ENCODE peak calls at places on chromosomes 11 and 22, in eight cellular contexts. One of them, this sample, is unnamed.
A peak's percentile ranks its signal among the peaks of the same experiment; 100 is the strongest.

GRCh38 chr11:125494033-125494364 is 2.1 kb downstream of the FEZ1 start:
- DNase-seq in endothelial cell: no peak
- DNase-seq in HS-27A: no peak
- DNase-seq in progenitor cell of endocrine pancreas: no peak
- DNase-seq in stimulated activated CD4-positive, alpha-beta T cell treated with anti-CD3 and anti-CD28 coated beads, Interleukin-1b, Interleukin-23, amount 100 ng/mL, for 4 hours: no peak
- DNase-seq in ovary: no peak
- DNase-seq in NCI-H82: no peak
- DNase-seq in AG09319: no peak
- DNase-seq in this sample: no peak

GRCh38 chr11:120137611-120138521 is at the start of gene TRIM29:
- DNase-seq in ovary: no peak
- DNase-seq in AG09319: no peak
- DNase-seq in HS-27A: no peak
- DNase-seq in endothelial cell: peak; percentile 1
- DNase-seq in progenitor cell of endocrine pancreas: no peak
- DNase-seq in stimulated activated CD4-positive, alpha-beta T cell treated with anti-CD3 and anti-CD28 coated beads, Interleukin-1b, Interleukin-23, amount 100 ng/mL, for 4 hours: no peak
- DNase-seq in NCI-H82: no peak
- DNase-seq in this sample: no peak

GRCh38 chr11:60935676-60936442 is 11.6 kb downstream of the TMEM132A start:
- DNase-seq in AG09319: no peak
- DNase-seq in NCI-H82: no peak
- DNase-seq in endothelial cell: no peak
- DNase-seq in progenitor cell of endocrine pancreas: no peak
- DNase-seq in ovary: peak; percentile 19
- DNase-seq in stimulated activated CD4-positive, alpha-beta T cell treated with anti-CD3 and anti-CD28 coated beads, Interleukin-1b, Interleukin-23, amount 100 ng/mL, for 4 hours: no peak
- DNase-seq in HS-27A: no peak
- DNase-seq in this sample: no peak

GRCh38 chr22:38246046-38246658 is 26.7 kb downstream of the TMEM184B start:
- DNase-seq in HS-27A: no peak
- DNase-seq in stimulated activated CD4-positive, alpha-beta T cell treated with anti-CD3 and anti-CD28 coated beads, Interleukin-1b, Interleukin-23, amount 100 ng/mL, for 4 hours: no peak
- DNase-seq in NCI-H82: no peak
- DNase-seq in AG09319: no peak
- DNase-seq in progenitor cell of endocrine pancreas: no peak
- DNase-seq in ovary: no peak
- DNase-seq in endothelial cell: no peak
- DNase-seq in this sample: no peak

GRCh38 chr11:96015911-96016565 is 92.1 kb upstream of the MTMR2 start:
- DNase-seq in HS-27A: no peak
- DNase-seq in NCI-H82: peak; percentile 89
- DNase-seq in endothelial cell: no peak
- DNase-seq in stimulated activated CD4-positive, alpha-beta T cell treated with anti-CD3 and anti-CD28 coated beads, Interleukin-1b, Interleukin-23, amount 100 ng/mL, for 4 hours: no peak
- DNase-seq in progenitor cell of endocrine pancreas: no peak
- DNase-seq in AG09319: no peak
- DNase-seq in ovary: no peak
- DNase-seq in this sample: no peak

GRCh38 chr11:5536482-5536881 is 11.9 kb downstream of the OR52H1 start:
- DNase-seq in AG09319: no peak
- DNase-seq in progenitor cell of endocrine pancreas: no peak
- DNase-seq in ovary: no peak
- DNase-seq in HS-27A: no peak
- DNase-seq in endothelial cell: no peak
- DNase-seq in NCI-H82: no peak
- DNase-seq in stimulated activated CD4-positive, alpha-beta T cell treated with anti-CD3 and anti-CD28 coated beads, Interleukin-1b, Interleukin-23, amount 100 ng/mL, for 4 hours: no peak
- DNase-seq in this sample: no peak

GRCh38 chr11:6387811-6388599 is 2.3 kb upstream of the SMPD1 start:
- DNase-seq in ovary: no peak
- DNase-seq in NCI-H82: no peak
- DNase-seq in progenitor cell of endocrine pancreas: no peak
- DNase-seq in HS-27A: no peak
- DNase-seq in endothelial cell: no peak
- DNase-seq in AG09319: peak; percentile 15
- DNase-seq in stimulated activated CD4-positive, alpha-beta T cell treated with anti-CD3 and anti-CD28 coated beads, Interleukin-1b, Interleukin-23, amount 100 ng/mL, for 4 hours: no peak
- DNase-seq in this sample: no peak

GRCh38 chr22:27113211-27114030 is 456.0 kb downstream of the MIAT start:
- DNase-seq in ovary: no peak
- DNase-seq in progenitor cell of endocrine pancreas: no peak
- DNase-seq in HS-27A: peak; percentile 95
- DNase-seq in NCI-H82: no peak
- DNase-seq in endothelial cell: no peak
- DNase-seq in stimulated activated CD4-positive, alpha-beta T cell treated with anti-CD3 and anti-CD28 coated beads, Interleukin-1b, Interleukin-23, amount 100 ng/mL, for 4 hours: no peak
- DNase-seq in AG09319: peak; percentile 69
- DNase-seq in this sample: no peak

GRCh38 chr11:126920833-126921232 is 79.7 kb downstream of the KIRREL3 start:
- DNase-seq in endothelial cell: no peak
- DNase-seq in progenitor cell of endocrine pancreas: no peak
- DNase-seq in HS-27A: no peak
- DNase-seq in stimulated activated CD4-positive, alpha-beta T cell treated with anti-CD3 and anti-CD28 coated beads, Interleukin-1b, Interleukin-23, amount 100 ng/mL, for 4 hours: no peak
- DNase-seq in NCI-H82: no peak
- DNase-seq in AG09319: no peak
- DNase-seq in ovary: no peak
- DNase-seq in this sample: no peak

GRCh38 chr11:114846040-114846791 is 167.9 kb downstream of the NXPE2 start:
- DNase-seq in endothelial cell: no peak
- DNase-seq in HS-27A: no peak
- DNase-seq in AG09319: no peak
- DNase-seq in stimulated activated CD4-positive, alpha-beta T cell treated with anti-CD3 and anti-CD28 coated beads, Interleukin-1b, Interleukin-23, amount 100 ng/mL, for 4 hours: no peak
- DNase-seq in progenitor cell of endocrine pancreas: no peak
- DNase-seq in NCI-H82: peak; percentile 78
- DNase-seq in ovary: no peak
- DNase-seq in this sample: no peak

GRCh38 chr11:85947431-85948272 is 92.5 kb downstream of the CCDC83 start:
- DNase-seq in ovary: no peak
- DNase-seq in endothelial cell: no peak
- DNase-seq in progenitor cell of endocrine pancreas: no peak
- DNase-seq in stimulated activated CD4-positive, alpha-beta T cell treated with anti-CD3 and anti-CD28 coated beads, Interleukin-1b, Interleukin-23, amount 100 ng/mL, for 4 hours: no peak
- DNase-seq in HS-27A: no peak
- DNase-seq in NCI-H82: no peak
- DNase-seq in AG09319: peak; percentile 80
- DNase-seq in this sample: no peak

GRCh38 chr11:5605849-5606248 is 9.4 kb downstream of the TRIM6 start:
- DNase-seq in HS-27A: peak; percentile 57
- DNase-seq in progenitor cell of endocrine pancreas: no peak
- DNase-seq in endothelial cell: no peak
- DNase-seq in AG09319: no peak
- DNase-seq in NCI-H82: no peak
- DNase-seq in stimulated activated CD4-positive, alpha-beta T cell treated with anti-CD3 and anti-CD28 coated beads, Interleukin-1b, Interleukin-23, amount 100 ng/mL, for 4 hours: no peak
- DNase-seq in ovary: no peak
- DNase-seq in this sample: no peak

GRCh38 chr22:45131749-45132148 is 32.0 kb upstream of the NUP50 start:
- DNase-seq in HS-27A: no peak
- DNase-seq in AG09319: no peak
- DNase-seq in NCI-H82: no peak
- DNase-seq in progenitor cell of endocrine pancreas: no peak
- DNase-seq in stimulated activated CD4-positive, alpha-beta T cell treated with anti-CD3 and anti-CD28 coated beads, Interleukin-1b, Interleukin-23, amount 100 ng/mL, for 4 hours: no peak
- DNase-seq in ovary: no peak
- DNase-seq in endothelial cell: no peak
- DNase-seq in this sample: no peak

GRCh38 chr11:44899959-44900358 is 50.7 kb downstream of the TP53I11 start:
- DNase-seq in stimulated activated CD4-positive, alpha-beta T cell treated with anti-CD3 and anti-CD28 coated beads, Interleukin-1b, Interleukin-23, amount 100 ng/mL, for 4 hours: no peak
- DNase-seq in progenitor cell of endocrine pancreas: no peak
- DNase-seq in AG09319: peak; percentile 16
- DNase-seq in ovary: no peak
- DNase-seq in NCI-H82: peak; percentile 77
- DNase-seq in endothelial cell: peak; percentile 42
- DNase-seq in HS-27A: peak; percentile 68
- DNase-seq in this sample: no peak

GRCh38 chr22:30178180-30179126 is 68.1 kb downstream of the LIF start:
- DNase-seq in AG09319: no peak
- DNase-seq in ovary: no peak
- DNase-seq in stimulated activated CD4-positive, alpha-beta T cell treated with anti-CD3 and anti-CD28 coated beads, Interleukin-1b, Interleukin-23, amount 100 ng/mL, for 4 hours: peak; percentile 34
- DNase-seq in NCI-H82: no peak
- DNase-seq in progenitor cell of endocrine pancreas: no peak
- DNase-seq in HS-27A: no peak
- DNase-seq in endothelial cell: no peak
- DNase-seq in this sample: no peak

GRCh38 chr22:40422558-40423245 is 52.3 kb downstream of the SGSM3 start:
- DNase-seq in progenitor cell of endocrine pancreas: no peak
- DNase-seq in ovary: no peak
- DNase-seq in HS-27A: no peak
- DNase-seq in endothelial cell: no peak
- DNase-seq in AG09319: no peak
- DNase-seq in stimulated activated CD4-positive, alpha-beta T cell treated with anti-CD3 and anti-CD28 coated beads, Interleukin-1b, Interleukin-23, amount 100 ng/mL, for 4 hours: no peak
- DNase-seq in NCI-H82: no peak
- DNase-seq in this sample: no peak

GRCh38 chr11:33375688-33376311 is 118.6 kb downstream of the HIPK3 start:
- DNase-seq in HS-27A: no peak
- DNase-seq in endothelial cell: peak; percentile 20
- DNase-seq in NCI-H82: peak; percentile 69
- DNase-seq in ovary: no peak
- DNase-seq in AG09319: no peak
- DNase-seq in stimulated activated CD4-positive, alpha-beta T cell treated with anti-CD3 and anti-CD28 coated beads, Interleukin-1b, Interleukin-23, amount 100 ng/mL, for 4 hours: no peak
- DNase-seq in progenitor cell of endocrine pancreas: peak; percentile 17
- DNase-seq in this sample: no peak

GRCh38 chr11:121721961-121722360 is 269.2 kb upstream of the SORL1-AS1 start:
- DNase-seq in endothelial cell: no peak
- DNase-seq in stimulated activated CD4-positive, alpha-beta T cell treated with anti-CD3 and anti-CD28 coated beads, Interleukin-1b, Interleukin-23, amount 100 ng/mL, for 4 hours: no peak
- DNase-seq in HS-27A: no peak
- DNase-seq in AG09319: no peak
- DNase-seq in progenitor cell of endocrine pancreas: no peak
- DNase-seq in NCI-H82: no peak
- DNase-seq in ovary: no peak
- DNase-seq in this sample: no peak

GRCh38 chr11:82682003-82682751 is 51.5 kb downstream of the FAM181B start:
- DNase-seq in HS-27A: peak; percentile 35
- DNase-seq in endothelial cell: no peak
- DNase-seq in NCI-H82: peak; percentile 76
- DNase-seq in stimulated activated CD4-positive, alpha-beta T cell treated with anti-CD3 and anti-CD28 coated beads, Interleukin-1b, Interleukin-23, amount 100 ng/mL, for 4 hours: no peak
- DNase-seq in AG09319: peak; percentile 52
- DNase-seq in ovary: no peak
- DNase-seq in progenitor cell of endocrine pancreas: no peak
- DNase-seq in this sample: no peak

GRCh38 chr11:102788334-102789035 is 8.1 kb upstream of the MMP10 start:
- DNase-seq in NCI-H82: no peak
- DNase-seq in progenitor cell of endocrine pancreas: no peak
- DNase-seq in AG09319: no peak
- DNase-seq in stimulated activated CD4-positive, alpha-beta T cell treated with anti-CD3 and anti-CD28 coated beads, Interleukin-1b, Interleukin-23, amount 100 ng/mL, for 4 hours: no peak
- DNase-seq in ovary: no peak
- DNase-seq in HS-27A: no peak
- DNase-seq in endothelial cell: no peak
- DNase-seq in this sample: no peak

GRCh38 chr22:40310081-40310770 is 36.1 kb upstream of the ADSL start:
- DNase-seq in HS-27A: peak; percentile 19
- DNase-seq in NCI-H82: no peak
- DNase-seq in ovary: no peak
- DNase-seq in endothelial cell: no peak
- DNase-seq in progenitor cell of endocrine pancreas: no peak
- DNase-seq in AG09319: peak; percentile 78
- DNase-seq in stimulated activated CD4-positive, alpha-beta T cell treated with anti-CD3 and anti-CD28 coated beads, Interleukin-1b, Interleukin-23, amount 100 ng/mL, for 4 hours: no peak
- DNase-seq in this sample: no peak

GRCh38 chr11:64854534-64855502 is 10.4 kb upstream of the CDC42BPG start:
- DNase-seq in ovary: peak; percentile 61
- DNase-seq in stimulated activated CD4-positive, alpha-beta T cell treated with anti-CD3 and anti-CD28 coated beads, Interleukin-1b, Interleukin-23, amount 100 ng/mL, for 4 hours: no peak
- DNase-seq in progenitor cell of endocrine pancreas: no peak
- DNase-seq in AG09319: peak; percentile 77
- DNase-seq in NCI-H82: no peak
- DNase-seq in endothelial cell: no peak
- DNase-seq in HS-27A: peak; percentile 97
- DNase-seq in this sample: no peak

GRCh38 chr22:17970205-17970708 is 54.1 kb downstream of the MICAL3 start:
- DNase-seq in AG09319: no peak
- DNase-seq in progenitor cell of endocrine pancreas: no peak
- DNase-seq in endothelial cell: no peak
- DNase-seq in HS-27A: no peak
- DNase-seq in ovary: no peak
- DNase-seq in NCI-H82: peak; percentile 66
- DNase-seq in stimulated activated CD4-positive, alpha-beta T cell treated with anti-CD3 and anti-CD28 coated beads, Interleukin-1b, Interleukin-23, amount 100 ng/mL, for 4 hours: no peak
- DNase-seq in this sample: no peak

GRCh38 chr22:18078329-18079041 is 695 bp downstream of the PEX26 start:
- DNase-seq in progenitor cell of endocrine pancreas: peak; percentile 15
- DNase-seq in stimulated activated CD4-positive, alpha-beta T cell treated with anti-CD3 and anti-CD28 coated beads, Interleukin-1b, Interleukin-23, amount 100 ng/mL, for 4 hours: peak; percentile 28
- DNase-seq in endothelial cell: peak; percentile 51
- DNase-seq in ovary: peak; percentile 53
- DNase-seq in HS-27A: no peak
- DNase-seq in NCI-H82: peak; percentile 30
- DNase-seq in AG09319: no peak
- DNase-seq in this sample: peak; percentile 27

GRCh38 chr22:22001664-22002525 is 19.3 kb upstream of the TOP3B start:
- DNase-seq in ovary: no peak
- DNase-seq in HS-27A: no peak
- DNase-seq in NCI-H82: no peak
- DNase-seq in endothelial cell: no peak
- DNase-seq in stimulated activated CD4-positive, alpha-beta T cell treated with anti-CD3 and anti-CD28 coated beads, Interleukin-1b, Interleukin-23, amount 100 ng/mL, for 4 hours: no peak
- DNase-seq in progenitor cell of endocrine pancreas: no peak
- DNase-seq in AG09319: no peak
- DNase-seq in this sample: no peak

GRCh38 chr11:10490032-10490397 is 35.0 kb downstream of the AMPD3 start:
- DNase-seq in stimulated activated CD4-positive, alpha-beta T cell treated with anti-CD3 and anti-CD28 coated beads, Interleukin-1b, Interleukin-23, amount 100 ng/mL, for 4 hours: no peak
- DNase-seq in NCI-H82: no peak
- DNase-seq in ovary: no peak
- DNase-seq in progenitor cell of endocrine pancreas: no peak
- DNase-seq in AG09319: no peak
- DNase-seq in HS-27A: no peak
- DNase-seq in endothelial cell: no peak
- DNase-seq in this sample: no peak

GRCh38 chr11:11510939-11511338 is 110.9 kb downstream of the GALNT18 start:
- DNase-seq in stimulated activated CD4-positive, alpha-beta T cell treated with anti-CD3 and anti-CD28 coated beads, Interleukin-1b, Interleukin-23, amount 100 ng/mL, for 4 hours: no peak
- DNase-seq in NCI-H82: no peak
- DNase-seq in AG09319: no peak
- DNase-seq in HS-27A: no peak
- DNase-seq in ovary: no peak
- DNase-seq in endothelial cell: no peak
- DNase-seq in progenitor cell of endocrine pancreas: no peak
- DNase-seq in this sample: no peak

GRCh38 chr11:72013765-72014711 is 15.3 kb downstream of the IL18BP start:
- DNase-seq in stimulated activated CD4-positive, alpha-beta T cell treated with anti-CD3 and anti-CD28 coated beads, Interleukin-1b, Interleukin-23, amount 100 ng/mL, for 4 hours: no peak
- DNase-seq in NCI-H82: no peak
- DNase-seq in HS-27A: no peak
- DNase-seq in progenitor cell of endocrine pancreas: no peak
- DNase-seq in endothelial cell: no peak
- DNase-seq in AG09319: no peak
- DNase-seq in ovary: no peak
- DNase-seq in this sample: no peak

GRCh38 chr11:70016666-70017347 is 61.3 kb upstream of the ANO1 start:
- DNase-seq in NCI-H82: no peak
- DNase-seq in AG09319: peak; percentile 23
- DNase-seq in stimulated activated CD4-positive, alpha-beta T cell treated with anti-CD3 and anti-CD28 coated beads, Interleukin-1b, Interleukin-23, amount 100 ng/mL, for 4 hours: no peak
- DNase-seq in endothelial cell: no peak
- DNase-seq in ovary: no peak
- DNase-seq in HS-27A: peak; percentile 34
- DNase-seq in progenitor cell of endocrine pancreas: no peak
- DNase-seq in this sample: no peak

GRCh38 chr11:112694244-112694643 is 267.0 kb upstream of the NCAM1 start:
- DNase-seq in NCI-H82: no peak
- DNase-seq in stimulated activated CD4-positive, alpha-beta T cell treated with anti-CD3 and anti-CD28 coated beads, Interleukin-1b, Interleukin-23, amount 100 ng/mL, for 4 hours: no peak
- DNase-seq in ovary: no peak
- DNase-seq in progenitor cell of endocrine pancreas: no peak
- DNase-seq in AG09319: no peak
- DNase-seq in endothelial cell: no peak
- DNase-seq in HS-27A: no peak
- DNase-seq in this sample: no peak

GRCh38 chr11:42013656-42014201 is 554.3 kb upstream of the LRRC4C start:
- DNase-seq in progenitor cell of endocrine pancreas: no peak
- DNase-seq in NCI-H82: no peak
- DNase-seq in endothelial cell: no peak
- DNase-seq in stimulated activated CD4-positive, alpha-beta T cell treated with anti-CD3 and anti-CD28 coated beads, Interleukin-1b, Interleukin-23, amount 100 ng/mL, for 4 hours: no peak
- DNase-seq in ovary: no peak
- DNase-seq in AG09319: no peak
- DNase-seq in HS-27A: no peak
- DNase-seq in this sample: no peak

GRCh38 chr11:44286268-44286880 is 23.6 kb downstream of the ALX4 start:
- DNase-seq in NCI-H82: peak; percentile 75
- DNase-seq in progenitor cell of endocrine pancreas: peak; percentile 47
- DNase-seq in AG09319: no peak
- DNase-seq in endothelial cell: peak; percentile 75
- DNase-seq in stimulated activated CD4-positive, alpha-beta T cell treated with anti-CD3 and anti-CD28 coated beads, Interleukin-1b, Interleukin-23, amount 100 ng/mL, for 4 hours: peak; percentile 52
- DNase-seq in HS-27A: no peak
- DNase-seq in ovary: peak; percentile 40
- DNase-seq in this sample: peak; percentile 73

GRCh38 chr11:3128356-3129180 is 36.5 kb downstream of the OSBPL5 start:
- DNase-seq in NCI-H82: no peak
- DNase-seq in AG09319: no peak
- DNase-seq in HS-27A: no peak
- DNase-seq in progenitor cell of endocrine pancreas: no peak
- DNase-seq in endothelial cell: no peak
- DNase-seq in ovary: no peak
- DNase-seq in stimulated activated CD4-positive, alpha-beta T cell treated with anti-CD3 and anti-CD28 coated beads, Interleukin-1b, Interleukin-23, amount 100 ng/mL, for 4 hours: no peak
- DNase-seq in this sample: no peak

GRCh38 chr11:86575208-86575855 is 97.1 kb downstream of the ME3 start:
- DNase-seq in NCI-H82: no peak
- DNase-seq in progenitor cell of endocrine pancreas: no peak
- DNase-seq in HS-27A: no peak
- DNase-seq in endothelial cell: no peak
- DNase-seq in stimulated activated CD4-positive, alpha-beta T cell treated with anti-CD3 and anti-CD28 coated beads, Interleukin-1b, Interleukin-23, amount 100 ng/mL, for 4 hours: no peak
- DNase-seq in AG09319: no peak
- DNase-seq in ovary: no peak
- DNase-seq in this sample: no peak

This sample was measured in memory B cell.